ENCODE peak calls at places on chromosomes 11 and 22, in four cellular contexts. One of them, this sample, is unnamed.

GRCh38 chr11:93784935-93785360 is 866 bp downstream of the MED17 start:
- DNase-seq in progenitor cell of endocrine pancreas: no peak
- DNase-seq in mucosa of descending colon: peak; percentile 40
- DNase-seq in tibial artery: no peak
- DNase-seq in this sample: no peak

GRCh38 chr11:26950260-26950719 is 43.6 kb upstream of the FIBIN start:
- DNase-seq in tibial artery: no peak
- DNase-seq in progenitor cell of endocrine pancreas: no peak
- DNase-seq in mucosa of descending colon: peak; percentile 23
- DNase-seq in this sample: no peak

GRCh38 chr11:83827940-83828554 is 541.9 kb upstream of the CCDC90B start:
- DNase-seq in mucosa of descending colon: no peak
- DNase-seq in progenitor cell of endocrine pancreas: no peak
- DNase-seq in tibial artery: no peak
- DNase-seq in this sample: no peak

GRCh38 chr22:47121791-47122190 is 359.3 kb downstream of the TBC1D22A start:
- DNase-seq in progenitor cell of endocrine pancreas: no peak
- DNase-seq in tibial artery: peak; percentile 25
- DNase-seq in mucosa of descending colon: peak; percentile 6
- DNase-seq in this sample: peak; percentile 15

GRCh38 chr11:48154162-48154561 is 62.4 kb upstream of the OR4B1 start:
- DNase-seq in progenitor cell of endocrine pancreas: no peak
- DNase-seq in tibial artery: no peak
- DNase-seq in mucosa of descending colon: no peak
- DNase-seq in this sample: no peak

GRCh38 chr11:578276-579035 is 2.2 kb downstream of the PHRF1 start:
- DNase-seq in progenitor cell of endocrine pancreas: no peak
- DNase-seq in mucosa of descending colon: peak; percentile 24
- DNase-seq in tibial artery: no peak
- DNase-seq in this sample: no peak

GRCh38 chr11:3132271-3132781 is 32.8 kb downstream of the OSBPL5 start:
- DNase-seq in tibial artery: peak; percentile 45
- DNase-seq in mucosa of descending colon: no peak
- DNase-seq in progenitor cell of endocrine pancreas: no peak
- DNase-seq in this sample: no peak

GRCh38 chr11:106733518-106734162 is 284.6 kb downstream of the GUCY1A2 start:
- DNase-seq in progenitor cell of endocrine pancreas: no peak
- DNase-seq in tibial artery: no peak
- DNase-seq in mucosa of descending colon: no peak
- DNase-seq in this sample: no peak

GRCh38 chr11:15863411-15863810 is 492.9 kb downstream of the SOX6 start:
- DNase-seq in progenitor cell of endocrine pancreas: no peak
- DNase-seq in mucosa of descending colon: no peak
- DNase-seq in tibial artery: no peak
- DNase-seq in this sample: no peak

GRCh38 chr11:8080674-8081590 is at the start of gene TUB:
- DNase-seq in progenitor cell of endocrine pancreas: peak; percentile 22
- DNase-seq in tibial artery: no peak
- DNase-seq in mucosa of descending colon: no peak
- DNase-seq in this sample: no peak

GRCh38 chr11:69299572-69299971 is 5.6 kb downstream of the MYEOV start:
- DNase-seq in tibial artery: no peak
- DNase-seq in mucosa of descending colon: peak; percentile 36
- DNase-seq in progenitor cell of endocrine pancreas: no peak
- DNase-seq in this sample: no peak

GRCh38 chr11:19739872-19740271 is 27.2 kb downstream of the NAV2 start:
- DNase-seq in tibial artery: no peak
- DNase-seq in mucosa of descending colon: no peak
- DNase-seq in progenitor cell of endocrine pancreas: no peak
- DNase-seq in this sample: peak; percentile 38

GRCh38 chr22:46737976-46738641 is at the start of gene CERK:
- DNase-seq in mucosa of descending colon: peak; percentile 89
- DNase-seq in tibial artery: peak; percentile 89
- DNase-seq in progenitor cell of endocrine pancreas: peak; percentile 34
- DNase-seq in this sample: peak; percentile 75

GRCh38 chr22:49975543-49976389 is 15.2 kb downstream of the PIM3 start:
- DNase-seq in tibial artery: peak; percentile 63
- DNase-seq in mucosa of descending colon: peak; percentile 52
- DNase-seq in progenitor cell of endocrine pancreas: no peak
- DNase-seq in this sample: peak; percentile 36

GRCh38 chr22:29112680-29113079 is 39.8 kb downstream of the KREMEN1 start:
- DNase-seq in progenitor cell of endocrine pancreas: no peak
- DNase-seq in tibial artery: no peak
- DNase-seq in mucosa of descending colon: no peak
- DNase-seq in this sample: no peak

GRCh38 chr22:46007848-46008261 is 30.9 kb upstream of the WNT7B start:
- DNase-seq in mucosa of descending colon: no peak
- DNase-seq in tibial artery: peak; percentile 96
- DNase-seq in progenitor cell of endocrine pancreas: no peak
- DNase-seq in this sample: no peak

GRCh38 chr11:20599424-20600346 is at the start of gene SLC6A5:
- DNase-seq in tibial artery: no peak
- DNase-seq in progenitor cell of endocrine pancreas: peak; percentile 83
- DNase-seq in mucosa of descending colon: no peak
- DNase-seq in this sample: no peak

GRCh38 chr11:8717876-8718753 is 35.5 kb downstream of the RPL27A start:
- DNase-seq in progenitor cell of endocrine pancreas: no peak
- DNase-seq in tibial artery: peak; percentile 86
- DNase-seq in mucosa of descending colon: no peak
- DNase-seq in this sample: no peak

GRCh38 chr11:73402834-73403185 is 26.6 kb downstream of the RELT start:
- DNase-seq in tibial artery: no peak
- DNase-seq in mucosa of descending colon: no peak
- DNase-seq in progenitor cell of endocrine pancreas: no peak
- DNase-seq in this sample: no peak

GRCh38 chr11:124108158-124108557 is 7.1 kb upstream of the VWA5A start:
- DNase-seq in mucosa of descending colon: peak; percentile 33
- DNase-seq in progenitor cell of endocrine pancreas: no peak
- DNase-seq in tibial artery: no peak
- DNase-seq in this sample: no peak

GRCh38 chr11:59891781-59892181 is 13.2 kb downstream of the OOSP3 start:
- DNase-seq in progenitor cell of endocrine pancreas: no peak
- DNase-seq in mucosa of descending colon: no peak
- DNase-seq in tibial artery: no peak
- DNase-seq in this sample: no peak

GRCh38 chr11:128692750-128693578 is 908 bp upstream of the FLI1 start:
- DNase-seq in tibial artery: peak; percentile 74
- DNase-seq in progenitor cell of endocrine pancreas: no peak
- DNase-seq in mucosa of descending colon: peak; percentile 51
- DNase-seq in this sample: peak; percentile 24

GRCh38 chr22:48347311-48347710 is 1480.4 kb downstream of the BRD1 start:
- DNase-seq in mucosa of descending colon: no peak
- DNase-seq in tibial artery: no peak
- DNase-seq in progenitor cell of endocrine pancreas: no peak
- DNase-seq in this sample: no peak

GRCh38 chr11:69142894-69143293 is 12.8 kb upstream of the SMIM38 start:
- DNase-seq in mucosa of descending colon: no peak
- DNase-seq in tibial artery: peak; percentile 13
- DNase-seq in progenitor cell of endocrine pancreas: no peak
- DNase-seq in this sample: no peak

GRCh38 chr11:3341298-3341697 is 37.6 kb downstream of the ZNF195 start:
- DNase-seq in progenitor cell of endocrine pancreas: no peak
- DNase-seq in mucosa of descending colon: peak; percentile 83
- DNase-seq in tibial artery: no peak
- DNase-seq in this sample: peak; percentile 83

GRCh38 chr11:126607374-126607773 is 251.9 kb downstream of the ST3GAL4 start:
- DNase-seq in mucosa of descending colon: peak; percentile 52
- DNase-seq in progenitor cell of endocrine pancreas: peak; percentile 47
- DNase-seq in tibial artery: peak; percentile 29
- DNase-seq in this sample: peak; percentile 77

GRCh38 chr11:29279716-29280115 is 737.1 kb downstream of the KCNA4 start:
- DNase-seq in mucosa of descending colon: no peak
- DNase-seq in tibial artery: no peak
- DNase-seq in progenitor cell of endocrine pancreas: no peak
- DNase-seq in this sample: no peak

GRCh38 chr22:42078469-42079318 is 806 bp upstream of the SMDT1 start:
- DNase-seq in progenitor cell of endocrine pancreas: no peak
- DNase-seq in tibial artery: peak; percentile 76
- DNase-seq in mucosa of descending colon: no peak
- DNase-seq in this sample: peak; percentile 26

GRCh38 chr11:46388619-46389449 is 2.7 kb downstream of the CHRM4 start:
- DNase-seq in mucosa of descending colon: no peak
- DNase-seq in tibial artery: peak; percentile 64
- DNase-seq in progenitor cell of endocrine pancreas: no peak
- DNase-seq in this sample: no peak

GRCh38 chr11:66981976-66982578 is 7.0 kb downstream of the C11orf86 start:
- DNase-seq in progenitor cell of endocrine pancreas: no peak
- DNase-seq in mucosa of descending colon: peak; percentile 90
- DNase-seq in tibial artery: peak; percentile 89
- DNase-seq in this sample: no peak

GRCh38 chr11:45209904-45210699 is 63.7 kb downstream of the PRDM11 start:
- DNase-seq in mucosa of descending colon: peak; percentile 52
- DNase-seq in progenitor cell of endocrine pancreas: no peak
- DNase-seq in tibial artery: peak; percentile 94
- DNase-seq in this sample: peak; percentile 66

GRCh38 chr22:47043835-47044721 is 281.6 kb downstream of the TBC1D22A start:
- DNase-seq in progenitor cell of endocrine pancreas: no peak
- DNase-seq in mucosa of descending colon: peak; percentile 86
- DNase-seq in tibial artery: peak; percentile 46
- DNase-seq in this sample: peak; percentile 42

GRCh38 chr22:30483169-30483568 is 11.4 kb upstream of the SEC14L3 start:
- DNase-seq in mucosa of descending colon: no peak
- DNase-seq in progenitor cell of endocrine pancreas: no peak
- DNase-seq in tibial artery: no peak
- DNase-seq in this sample: no peak

GRCh38 chr11:77066229-77067023 is at the start of gene CAPN5:
- DNase-seq in progenitor cell of endocrine pancreas: peak; percentile 95
- DNase-seq in mucosa of descending colon: peak; percentile 96
- DNase-seq in tibial artery: peak; percentile 95
- DNase-seq in this sample: peak; percentile 98
- TF ChIP-seq CTCF in progenitor cell of endocrine pancreas: peak; percentile 50
- TF ChIP-seq CTCF in mucosa of descending colon: peak; percentile 17
- TF ChIP-seq CTCF in tibial artery: peak; percentile 53
- TF ChIP-seq CTCF in this sample: peak; percentile 23

GRCh38 chr22:31872209-31872608 is 72.1 kb upstream of the YWHAH start:
- DNase-seq in progenitor cell of endocrine pancreas: no peak
- DNase-seq in tibial artery: no peak
- DNase-seq in mucosa of descending colon: no peak
- DNase-seq in this sample: no peak
- TF ChIP-seq CTCF in progenitor cell of endocrine pancreas: no peak
- TF ChIP-seq CTCF in tibial artery: no peak
- TF ChIP-seq CTCF in mucosa of descending colon: no peak
- TF ChIP-seq CTCF in this sample: no peak

DNA sequence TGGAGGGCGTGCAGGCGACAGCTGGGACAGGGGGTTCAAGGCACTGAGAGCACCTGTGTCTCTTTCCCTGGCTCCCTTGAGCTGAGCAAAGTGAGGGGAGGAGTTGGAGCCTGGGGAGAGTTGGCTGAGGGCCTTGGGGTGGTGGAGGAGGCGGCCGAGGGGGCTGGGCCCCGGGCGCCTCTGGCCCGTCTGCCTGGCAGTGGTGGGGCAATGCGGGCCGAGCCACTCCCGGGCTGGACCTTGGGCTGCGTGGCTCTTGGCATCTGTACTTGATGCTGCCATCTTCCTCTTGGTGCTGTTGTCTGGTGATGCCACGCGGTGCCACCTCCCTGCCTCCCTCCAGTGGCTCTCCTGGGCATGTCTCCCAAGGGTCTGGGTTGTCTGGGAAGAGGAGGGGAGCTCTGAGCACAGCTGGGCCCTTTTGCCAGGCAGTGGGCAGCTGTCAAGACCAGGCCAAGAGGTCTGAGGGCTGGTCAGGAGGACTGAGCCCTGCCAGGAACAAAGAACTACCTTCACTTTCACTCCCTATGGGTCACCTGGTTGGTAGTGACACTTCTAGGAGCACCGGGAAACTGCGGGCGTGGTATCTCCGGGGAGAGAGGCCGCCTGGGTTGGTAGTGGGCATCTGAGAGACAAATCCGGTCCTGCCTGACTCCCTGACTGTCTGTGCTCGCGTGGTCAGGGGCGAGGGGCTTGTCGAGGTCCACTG is 1.3 kb downstream of the GRIK4 start:
- DNase-seq in mucosa of descending colon: no peak
- DNase-seq in progenitor cell of endocrine pancreas: no peak
- DNase-seq in tibial artery: peak; percentile 58
- DNase-seq in this sample: no peak
- TF ChIP-seq CTCF in mucosa of descending colon: no peak
- TF ChIP-seq CTCF in progenitor cell of endocrine pancreas: no peak
- TF ChIP-seq CTCF in tibial artery: no peak
- TF ChIP-seq CTCF in this sample: no peak

GRCh38 chr11:114059278-114059983 is at the start of gene ZBTB16:
- DNase-seq in mucosa of descending colon: peak; percentile 88
- DNase-seq in progenitor cell of endocrine pancreas: peak; percentile 73
- DNase-seq in tibial artery: peak; percentile 95
- DNase-seq in this sample: peak; percentile 90

GRCh38 chr11:114059984-114060401 is 482 bp downstream of the ZBTB16 start:
- DNase-seq in progenitor cell of endocrine pancreas: no peak
- DNase-seq in mucosa of descending colon: peak; percentile 64
- DNase-seq in tibial artery: no peak
- DNase-seq in this sample: peak; percentile 65

GRCh38 chr11:114061053-114062049 is 1.8 kb downstream of the ZBTB16 start:
- DNase-seq in mucosa of descending colon: peak; percentile 59
- DNase-seq in progenitor cell of endocrine pancreas: peak; percentile 25
- DNase-seq in tibial artery: peak; percentile 82
- DNase-seq in this sample: no peak

GRCh38 chr11:114058871-114059277 is 637 bp upstream of the ZBTB16 start:
- DNase-seq in progenitor cell of endocrine pancreas: no peak
- DNase-seq in tibial artery: peak; percentile 78
- DNase-seq in mucosa of descending colon: peak; percentile 57
- DNase-seq in this sample: no peak

GRCh38 chr11:114060402-114061052 is 1.0 kb downstream of the ZBTB16 start:
- DNase-seq in tibial artery: no peak
- DNase-seq in progenitor cell of endocrine pancreas: peak; percentile 40
- DNase-seq in mucosa of descending colon: peak; percentile 68
- DNase-seq in this sample: peak; percentile 62
- TF ChIP-seq CTCF in tibial artery: no peak
- TF ChIP-seq CTCF in progenitor cell of endocrine pancreas: peak; percentile 1
- TF ChIP-seq CTCF in mucosa of descending colon: no peak
- TF ChIP-seq CTCF in this sample: no peak

GRCh38 chr22:36616682-36617081 is 86.9 kb downstream of the CACNG2 start:
- DNase-seq in mucosa of descending colon: no peak
- DNase-seq in tibial artery: no peak
- DNase-seq in progenitor cell of endocrine pancreas: no peak
- DNase-seq in this sample: no peak
- TF ChIP-seq CTCF in mucosa of descending colon: no peak
- TF ChIP-seq CTCF in tibial artery: no peak
- TF ChIP-seq CTCF in progenitor cell of endocrine pancreas: no peak
- TF ChIP-seq CTCF in this sample: no peak

This sample was measured in glutamatergic neuron.